ENCODE peak calls at places on chromosomes 12 and 14, in four cellular contexts. F is astrocyte of the cerebellum, I is fibroblast of lung, N is progenitor cell of endocrine pancreas. Q is an unnamed sample.

GRCh38 chr12:56718636-56719035 is 6.5 kb downstream of the NACA start:
- DNase-seq in F (no peak), I (no peak), N (no peak), Q (no peak)

GRCh38 chr12:124446364-124446763 is 121.0 kb downstream of the NCOR2 start:
- DNase-seq in F (no peak), I (no peak), N (no peak), Q (no peak)

GRCh38 chr14:104676694-104677505 is 12.5 kb upstream of the INF2 start:
- DNase-seq in F (no peak), I (no peak), N (no peak), Q (no peak)

GRCh38 chr12:124531281-124531745 is 36.1 kb downstream of the NCOR2 start:
- DNase-seq in F (no peak), I (no peak), N (no peak), Q (no peak)

GRCh38 chr12:96401061-96401871 is 1.0 kb upstream of the CDK17 start:
- DNase-seq in F (peak), I (peak), N (no peak), Q (peak)

GRCh38 chr14:43872222-43872621 is 634.9 kb downstream of the FSCB start:
- DNase-seq in F (no peak), I (no peak), N (no peak), Q (no peak)

GRCh38 chr14:52013984-52014600 is 24.7 kb downstream of the RTRAF start:
- DNase-seq in F (no peak), I (no peak), N (peak), Q (no peak)

GRCh38 chr12:45216297-45216982 is 545 bp downstream of the ANO6 start:
- DNase-seq in F (no peak), I (peak), N (peak), Q (peak)

GRCh38 chr12:162467-163307 is 51.3 kb downstream of the SLC6A12 start:
- DNase-seq in F (no peak), I (no peak), N (no peak), Q (no peak)

GRCh38 chr12:30564394-30564793 is 131.3 kb downstream of the IPO8 start:
- DNase-seq in F (no peak), I (no peak), N (no peak), Q (no peak)

GRCh38 chr12:100608776-100609175 is 35.3 kb downstream of the GAS2L3 start:
- DNase-seq in F (no peak), I (no peak), N (no peak), Q (no peak)

GRCh38 chr14:48582938-48583337 is 907.5 kb upstream of the MDGA2 start:
- DNase-seq in F (no peak), I (no peak), N (no peak), Q (no peak)

GRCh38 chr12:76240281-76240680 is 107.9 kb downstream of the BBS10 start:
- DNase-seq in F (no peak), I (no peak), N (no peak), Q (no peak)

GRCh38 chr12:24027352-24027751 is 77.9 kb upstream of the SOX5 start:
- DNase-seq in F (no peak), I (no peak), N (no peak), Q (no peak)

GRCh38 chr12:70733385-70733784 is 96.2 kb upstream of the PTPRB start:
- DNase-seq in F (peak), I (peak), N (peak), Q (peak)

DNA sequence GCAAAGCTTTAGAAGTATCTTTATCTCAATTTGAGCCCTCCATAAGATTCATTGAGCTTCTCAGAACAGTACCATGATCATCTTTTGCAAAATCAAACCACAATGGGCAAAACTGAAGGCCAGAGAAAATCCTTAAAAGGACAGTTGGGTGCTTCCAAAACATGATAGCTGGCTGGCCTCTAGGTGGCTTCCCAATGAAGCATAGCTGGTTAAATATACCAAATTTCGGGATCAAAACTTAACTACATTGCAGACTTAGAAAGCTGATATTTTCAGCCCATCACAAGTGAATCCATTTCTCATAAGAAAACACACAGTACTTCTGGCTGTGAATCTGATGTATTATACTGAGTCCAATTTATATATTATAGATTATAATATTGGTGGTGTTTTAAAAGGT is 15.3 kb upstream of the PIK3C2G start:
- DNase-seq in F (no peak), I (no peak), N (no peak), Q (no peak)
- TF ChIP-seq CTCF in F (peak), I (peak), N (peak), Q (no peak)

GRCh38 chr12:78232756-78233155 is 402.1 kb downstream of the NAV3 start:
- DNase-seq in F (no peak), I (no peak), N (no peak), Q (no peak)

GRCh38 chr12:78226763-78227162 is 396.1 kb downstream of the NAV3 start:
- DNase-seq in F (no peak), I (peak), N (no peak), Q (no peak)

GRCh38 chr12:78224154-78224553 is 393.5 kb downstream of the NAV3 start:
- DNase-seq in F (no peak), I (no peak), N (no peak), Q (no peak)

DNA sequence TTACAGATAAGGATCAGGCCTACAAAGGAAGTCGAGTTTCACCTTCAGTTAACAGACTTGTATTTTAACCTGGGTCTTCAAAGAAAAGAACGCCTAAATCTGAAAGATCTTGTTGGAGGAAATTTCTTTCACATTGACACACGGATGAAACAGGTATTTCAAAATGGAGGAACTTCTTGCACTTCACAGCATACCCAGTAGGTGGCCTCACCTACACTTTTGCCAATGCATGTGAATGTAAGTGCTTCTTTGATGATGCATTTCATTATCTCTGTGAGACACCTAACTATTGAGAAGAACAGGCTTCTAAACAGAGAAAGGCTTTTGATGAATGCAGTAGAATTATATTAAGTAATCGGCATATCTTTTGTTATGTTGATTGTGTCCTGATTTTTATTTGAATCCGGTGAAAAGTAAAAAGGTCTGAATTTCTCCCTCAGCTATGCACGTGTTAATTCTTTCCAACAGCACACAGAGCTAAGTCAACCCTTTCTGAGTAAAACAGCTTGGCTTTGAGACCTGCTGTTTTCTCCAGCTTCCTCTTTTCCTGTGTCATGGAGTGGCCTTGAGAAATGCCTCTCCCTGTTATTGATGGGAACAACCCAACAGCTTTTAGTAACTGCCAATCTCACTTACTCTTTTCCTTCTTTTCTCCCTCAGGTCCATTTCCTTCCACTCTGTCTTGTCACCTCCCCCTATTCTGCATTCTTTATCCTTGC is 399.0 kb downstream of the NAV3 start:
- DNase-seq in F (no peak), I (peak), N (no peak), Q (peak)
- TF ChIP-seq CTCF in F (peak), I (peak), N (peak), Q (peak)

DNA sequence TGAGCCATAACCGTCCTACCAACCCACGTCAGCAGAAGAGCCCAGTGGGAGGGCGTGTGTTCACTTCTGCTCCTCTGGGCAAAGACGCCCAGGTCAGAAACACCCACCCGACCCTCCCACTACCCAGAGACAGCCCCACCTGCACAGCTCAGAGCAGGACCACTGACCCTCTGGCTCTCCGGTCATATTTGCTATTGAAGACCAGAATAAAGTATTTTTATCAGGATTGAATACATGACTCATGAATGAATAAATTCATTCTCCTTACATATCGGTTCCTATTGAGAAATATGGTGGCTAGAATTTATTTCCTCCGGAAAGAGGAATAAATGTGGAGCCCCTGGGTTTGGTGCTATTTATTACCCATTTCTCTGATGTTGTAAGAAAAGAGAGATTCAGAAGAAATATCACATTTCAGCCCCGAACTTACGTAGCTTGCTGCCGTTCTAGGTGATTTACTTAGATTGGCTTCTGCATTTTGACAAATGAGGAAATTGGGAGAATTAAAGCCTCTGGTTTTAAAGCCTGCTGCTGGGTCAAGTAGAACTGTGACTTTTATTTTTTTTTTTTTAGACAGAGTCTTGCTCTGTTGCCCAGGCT is 36.4 kb upstream of the P2RX7 start:
- DNase-seq in F (no peak), I (no peak), N (no peak), Q (no peak)
- TF ChIP-seq CTCF in F (no peak), I (no peak), N (no peak), Q (no peak)

GRCh38 chr12:113449299-113449698 is 22.4 kb downstream of the LHX5 start:
- DNase-seq in F (no peak), I (no peak), N (no peak), Q (no peak)
- TF ChIP-seq CTCF in F (no peak), I (no peak), N (no peak), Q (no peak)

DNA sequence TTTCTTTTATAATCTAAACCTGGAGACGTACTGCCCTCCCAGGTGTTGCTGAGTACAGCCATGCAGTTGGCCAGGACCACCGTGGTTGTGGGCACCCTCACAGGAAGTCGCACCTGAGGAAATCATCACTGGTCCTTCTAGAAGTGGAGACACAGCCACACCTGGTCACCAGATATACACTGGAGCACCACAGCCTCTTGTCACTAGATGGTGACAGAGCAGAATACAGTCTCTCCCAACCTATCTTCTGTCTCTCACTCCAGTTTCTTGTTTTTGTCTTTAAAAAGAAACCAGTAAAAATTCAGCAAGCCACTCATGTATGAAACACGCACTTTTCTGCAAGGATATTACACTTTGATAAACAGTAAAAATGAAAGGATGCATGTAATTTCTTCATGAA is 43.1 kb upstream of the GPHB5 start:
- DNase-seq in F (no peak), I (no peak), N (no peak), Q (no peak)
- TF ChIP-seq CTCF in F (no peak), I (no peak), N (no peak), Q (peak)

GRCh38 chr12:60494249-60494648 is 898.4 kb downstream of the SLC16A7 start:
- DNase-seq in F (peak), I (peak), N (no peak), Q (peak)
- TF ChIP-seq CTCF in F (peak), I (peak), N (peak), Q (peak)

GRCh38 chr12:118050972-118051910 is 9.7 kb downstream of the WSB2 start:
- DNase-seq in F (no peak), I (no peak), N (no peak), Q (no peak)
- TF ChIP-seq CTCF in F (no peak), I (peak), N (no peak), Q (no peak)

GRCh38 chr12:67388331-67389163 is 119.4 kb downstream of the CAND1 start:
- DNase-seq in F (no peak), I (no peak), N (no peak), Q (no peak)
- TF ChIP-seq CTCF in F (peak), I (no peak), N (peak), Q (no peak)